ENCODE peak calls at places on chromosomes 4 and X, in five cellular contexts. W, L, T, S and Y are unnamed samples.

GRCh38 chr4:40309250-40309774 is 25.8 kb upstream of the CHRNA9 start:
- DNase-seq in T (peak; percentile 95), S (peak; percentile 70), W (peak; percentile 77), L (peak; percentile 92), Y (peak; percentile 88)

GRCh38 chrX:52349681-52350080 is 19.1 kb upstream of the XAGE2 start:
- DNase-seq in S (no peak), T (no peak), L (no peak), W (no peak), Y (no peak)

GRCh38 chr4:8110071-8110986 is 48.3 kb downstream of the ABLIM2 start:
- DNase-seq in S (no peak), L (no peak), W (no peak), T (peak; percentile 86), Y (no peak)

GRCh38 chr4:113707013-113707412 is 54.5 kb downstream of the CAMK2D start:
- DNase-seq in L (no peak), W (no peak), T (no peak), S (no peak), Y (no peak)

GRCh38 chr4:683982-684571 is 4.9 kb downstream of the SLC49A3 start:
- DNase-seq in T (peak; percentile 91), L (no peak), S (peak; percentile 90), W (peak; percentile 51), Y (peak; percentile 66)

GRCh38 chr4:16685536-16685935 is 212.9 kb downstream of the LDB2 start:
- DNase-seq in W (no peak), S (no peak), L (no peak), T (no peak), Y (no peak)

GRCh38 chr4:154164931-154165839 is 326.4 kb downstream of the DCHS2 start:
- DNase-seq in S (no peak), W (peak; percentile 86), T (no peak), L (peak; percentile 69), Y (no peak)

GRCh38 chr4:2824329-2825183 is 19.1 kb upstream of the ADD1 start:
- DNase-seq in L (no peak), W (no peak), T (no peak), S (no peak), Y (no peak)

GRCh38 chr4:102272318-102272717 is 73.0 kb downstream of the SLC39A8 start:
- DNase-seq in S (no peak), W (no peak), L (no peak), T (no peak), Y (no peak)

GRCh38 chr4:182724414-182724813 is 192.8 kb downstream of the DCTD start:
- DNase-seq in L (no peak), S (peak; percentile 56), T (no peak), W (no peak), Y (no peak)

GRCh38 chrX:26653050-26653449 is 437.1 kb downstream of the MAGEB5 start:
- DNase-seq in T (no peak), S (no peak), L (no peak), W (no peak), Y (no peak)

GRCh38 chr4:147924604-147925412 is 192.9 kb downstream of the ARHGAP10 start:
- DNase-seq in T (peak; percentile 53), L (no peak), W (no peak), S (peak; percentile 66), Y (peak; percentile 42)

GRCh38 chr4:12949719-12950118 is 534.4 kb downstream of the RAB28 start:
- DNase-seq in S (no peak), T (no peak), L (no peak), W (no peak), Y (peak; percentile 26)

GRCh38 chr4:127138586-127138985 is 494.2 kb upstream of the INTU start:
- DNase-seq in W (no peak), T (no peak), S (no peak), L (no peak), Y (no peak)

GRCh38 chr4:85860066-85860465 is 385.1 kb downstream of the ARHGAP24 start:
- DNase-seq in W (no peak), L (no peak), T (no peak), S (no peak), Y (no peak)

GRCh38 chr4:85854543-85854942 is 379.6 kb downstream of the ARHGAP24 start:
- DNase-seq in W (no peak), T (no peak), L (no peak), S (no peak), Y (no peak)
- TF ChIP-seq JUND in W (no peak), T (no peak), L (no peak), S (no peak), Y (no peak)

GRCh38 chrX:87338510-87338909 is 179.1 kb upstream of the KLHL4 start:
- DNase-seq in T (no peak), W (no peak), S (no peak), L (no peak), Y (peak; percentile 30)
- TF ChIP-seq JUND in T (no peak), W (no peak), S (no peak), L (no peak), Y (no peak)

DNA sequence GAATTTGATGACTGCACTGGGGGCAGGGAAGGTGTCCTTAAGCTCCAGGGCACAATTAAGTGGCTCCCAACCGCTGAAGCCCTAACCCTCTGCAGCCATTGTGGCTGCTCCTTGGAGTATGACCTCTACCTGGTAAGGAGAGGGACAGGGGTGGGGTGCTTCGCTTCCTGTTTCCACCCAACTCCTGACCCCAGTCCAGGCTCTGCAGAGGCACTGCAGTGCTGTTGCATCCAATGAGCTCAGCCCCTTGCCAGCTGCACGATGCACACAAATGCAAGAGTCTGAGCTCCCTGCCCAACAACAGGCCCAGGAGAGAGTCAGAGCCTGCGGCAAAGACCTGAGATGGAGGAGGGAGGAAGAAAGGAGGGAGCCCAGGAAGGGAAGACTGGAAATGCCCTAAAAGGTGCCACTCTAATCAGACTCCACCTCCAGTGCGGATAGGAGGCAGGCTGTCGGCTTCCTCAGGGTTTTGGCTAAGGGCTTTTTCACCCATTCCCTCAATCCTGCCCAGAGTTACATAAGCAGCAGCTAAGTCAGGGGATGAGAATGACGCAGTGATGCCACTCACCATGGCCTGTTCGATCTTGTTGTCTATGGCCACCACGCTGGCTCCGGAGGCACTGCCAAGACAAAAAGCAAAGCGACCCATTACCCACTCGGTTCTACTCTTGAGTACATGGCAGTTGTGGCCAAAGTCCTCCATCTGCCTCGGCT is 60.1 kb downstream of the TSC22D3 start:
- DNase-seq in S (peak; percentile 30), T (no peak), W (no peak), L (no peak), Y (no peak)
- TF ChIP-seq JUND in S (no peak), T (no peak), W (no peak), L (no peak), Y (no peak)

GRCh38 chr4:122700178-122700725 is 32.3 kb upstream of the BBS12 start:
- DNase-seq in W (peak; percentile 18), T (no peak), S (peak; percentile 12), L (no peak), Y (no peak)
- TF ChIP-seq JUND in W (no peak), T (no peak), S (no peak), L (no peak), Y (no peak)

GRCh38 chrX:66012094-66012534 is 27.8 kb downstream of the VSIG4 start:
- DNase-seq in W (no peak), T (no peak), S (no peak), L (peak; percentile 48), Y (no peak)
- TF ChIP-seq JUND in W (no peak), T (no peak), S (no peak), L (no peak), Y (no peak)

GRCh38 chr4:20506827-20507226 is 193.4 kb upstream of the PACRGL start:
- DNase-seq in W (no peak), S (no peak), T (no peak), L (no peak), Y (no peak)
- TF ChIP-seq JUND in W (no peak), S (peak; percentile 30), T (no peak), L (no peak), Y (no peak)

DNA sequence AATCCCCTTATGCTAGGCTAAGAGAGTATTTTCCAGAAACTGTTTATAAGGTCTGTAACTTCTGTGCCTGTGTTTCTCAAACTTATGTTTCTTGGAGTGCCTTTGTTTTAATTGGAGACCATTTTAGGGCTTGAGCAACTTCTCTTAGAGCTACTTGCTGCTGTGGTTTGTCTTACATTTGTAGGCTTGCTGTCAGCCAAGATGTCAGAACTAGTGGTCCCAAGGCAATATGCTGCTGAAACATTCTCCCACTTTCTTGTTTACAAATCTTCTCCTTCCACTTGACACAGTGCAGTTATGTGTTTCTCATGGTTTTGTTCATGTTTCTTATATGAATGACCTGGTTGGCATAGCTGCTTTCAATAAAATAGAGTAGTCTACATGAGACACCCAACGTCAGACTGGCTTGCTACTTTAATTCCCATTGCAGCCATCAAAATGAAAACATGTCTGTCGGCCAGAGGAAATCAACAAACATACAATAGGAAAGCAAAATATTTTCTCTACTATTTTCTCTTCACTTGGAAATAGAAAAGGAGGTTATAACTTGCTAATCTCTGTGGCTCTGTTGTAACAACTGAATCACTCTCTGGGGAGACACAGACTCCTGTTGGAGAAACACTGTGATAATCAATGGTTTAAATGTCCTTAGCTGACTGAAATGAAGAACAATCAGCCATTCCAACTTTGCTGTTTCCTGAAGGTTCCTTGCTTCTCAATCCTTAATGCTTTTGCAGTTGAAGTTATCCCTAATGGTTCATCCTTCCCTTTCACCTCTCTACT is 426.4 kb downstream of the PDGFC start:
- DNase-seq in L (no peak), T (no peak), S (no peak), W (no peak), Y (no peak)
- TF ChIP-seq JUND in L (no peak), T (no peak), S (no peak), W (no peak), Y (no peak)